ENCODE peak calls at places on chromosomes 4 and X, in five cellular contexts. W, G, U, H and T are unnamed samples. For H3K4me1 and H3K27me3, the result is how much of the 10 kb centered on the place peaks cover.

GRCh38 chrX:107747596-107748161 is 27.9 kb downstream of the TSC22D3 start:
- DNase-seq in W (peak), G (no peak), U (no peak), H (peak), T (peak)

GRCh38 chr4:17033256-17034245 is 135.1 kb upstream of the LDB2 start:
- DNase-seq in W (peak), G (no peak), U (no peak), H (no peak), T (no peak)

GRCh38 chr4:110970642-110971041 is 347.8 kb upstream of the PITX2 start:
- DNase-seq in W (no peak), G (peak), U (peak), H (no peak), T (no peak)

GRCh38 chrX:8289523-8289922 is 118.5 kb upstream of the VCX2 start:
- DNase-seq in W (no peak), G (no peak), U (no peak), H (no peak), T (no peak)

GRCh38 chr4:69738872-69739271 is 21.5 kb downstream of the SULT1B1 start:
- DNase-seq in W (no peak), G (no peak), U (no peak), H (no peak), T (no peak)

GRCh38 chr4:548976-549375 is 27.1 kb downstream of the TMEM271 start:
- DNase-seq in W (no peak), G (no peak), U (no peak), H (no peak), T (no peak)

GRCh38 chr4:118058955-118059354 is 24.7 kb downstream of the NDST3 start:
- DNase-seq in W (no peak), G (no peak), U (no peak), H (no peak), T (no peak)

GRCh38 chrX:68998716-68999115 is 166.5 kb downstream of the PJA1 start:
- DNase-seq in W (no peak), G (no peak), U (no peak), H (no peak), T (peak)

GRCh38 chr4:20652226-20652836 is 47.9 kb upstream of the PACRGL start:
- DNase-seq in W (no peak), G (no peak), U (no peak), H (no peak), T (no peak)

GRCh38 chr4:8732681-8733243 is 138.9 kb downstream of the HMX1 start:
- DNase-seq in W (no peak), G (no peak), U (peak), H (no peak), T (no peak)

GRCh38 chr4:39685990-39686389 is 11.9 kb upstream of the UBE2K start:
- DNase-seq in W (no peak), G (no peak), U (no peak), H (no peak), T (no peak)

GRCh38 chr4:56817840-56818491 is 3.5 kb downstream of the SPINK2 start:
- DNase-seq in W (no peak), G (peak), U (no peak), H (no peak), T (no peak)
- H3K4me1 ChIP-seq in W (under half), G (under half), U (under half), H (under half), T (under half)

GRCh38 chrX:102860235-102860634 is 76.8 kb upstream of the RAB40AL start:
- DNase-seq in W (no peak), G (no peak), U (no peak), H (no peak), T (no peak)
- H3K27me3 ChIP-seq in W (under half), G (under half), U (under half), H (under half), T (under half)

GRCh38 chrX:30887288-30887687 is 1.8 kb downstream of the TAB3 start:
- DNase-seq in W (no peak), G (no peak), U (no peak), H (no peak), T (no peak)
- H3K4me3 ChIP-seq in W (no peak), G (peak), U (no peak), H (no peak), T (no peak)

GRCh38 chr4:76187152-76187551 is 26.5 kb downstream of the SCARB2 start:
- DNase-seq in W (no peak), G (no peak), U (no peak), H (no peak), T (no peak)

GRCh38 chr4:76194325-76194724 is 19.3 kb downstream of the SCARB2 start:
- DNase-seq in W (no peak), G (no peak), U (no peak), H (no peak), T (no peak)

GRCh38 chr4:76188149-76188548 is 25.5 kb downstream of the SCARB2 start:
- DNase-seq in W (no peak), G (no peak), U (no peak), H (no peak), T (no peak)

GRCh38 chr4:76192221-76192620 is 21.4 kb downstream of the SCARB2 start:
- DNase-seq in W (no peak), G (no peak), U (no peak), H (no peak), T (no peak)

GRCh38 chr4:76188557-76188956 is 25.1 kb downstream of the SCARB2 start:
- DNase-seq in W (no peak), G (no peak), U (no peak), H (no peak), T (no peak)
- H3K4me1 ChIP-seq in W (under half), G (under half), U (under half), H (under half), T (under half)

GRCh38 chr4:26127001-26127400 is 193.8 kb upstream of the RBPJ start:
- DNase-seq in W (no peak), G (no peak), U (no peak), H (no peak), T (no peak)
- H3K27me3 ChIP-seq in W (under half), G (under half), U (under half), H (under half), T (under half)

DNA sequence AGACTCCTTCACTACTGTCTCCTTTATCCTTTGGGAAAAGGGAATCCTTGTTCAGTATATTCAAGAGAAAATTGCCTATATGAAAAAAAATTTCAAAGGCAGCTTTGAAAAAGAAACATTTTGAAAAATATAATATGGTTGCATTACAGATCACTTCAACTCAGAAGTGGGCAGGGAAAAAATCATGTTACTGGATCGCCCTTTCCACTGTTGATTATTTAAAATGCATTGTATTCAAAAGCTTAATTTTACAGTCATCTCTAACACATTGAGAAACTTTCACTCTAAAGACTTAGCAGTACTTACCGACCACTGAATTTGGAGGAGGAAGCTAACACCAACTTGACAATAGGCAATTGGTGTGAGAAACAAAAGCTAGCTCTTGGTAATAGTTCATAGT is 101.8 kb downstream of the CEP135 start:
- DNase-seq in W (no peak), G (peak), U (no peak), H (no peak), T (no peak)
- H3K4me3 ChIP-seq in W (no peak), G (no peak), U (no peak), H (no peak), T (no peak)

GRCh38 chr4:147780137-147780777 is 48.4 kb downstream of the ARHGAP10 start:
- DNase-seq in W (no peak), G (no peak), U (no peak), H (peak), T (no peak)
- H3K4me1 ChIP-seq in W (under half), G (under half), U (under half), H (half or more), T (under half)

DNA sequence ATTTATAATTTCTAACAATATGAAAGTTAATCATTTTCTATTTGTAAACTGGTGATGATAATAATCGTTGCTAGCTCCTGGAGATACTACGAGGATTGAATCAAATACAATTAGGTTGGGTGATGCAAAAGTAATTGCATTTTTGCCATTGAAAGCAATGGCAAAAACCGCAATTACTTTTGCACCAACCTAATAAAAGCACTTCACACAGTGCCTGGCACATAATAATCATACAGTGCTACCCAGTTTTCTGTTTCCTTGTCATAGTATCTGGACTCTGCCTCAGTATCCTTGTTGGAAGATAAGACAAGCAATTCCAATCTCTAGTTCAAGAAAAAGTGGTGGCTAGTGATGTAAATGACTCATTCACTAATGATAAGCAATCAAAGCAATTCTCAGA is 176.8 kb upstream of the TRPC5 start:
- DNase-seq in W (no peak), G (no peak), U (no peak), H (no peak), T (no peak)
- H3K27me3 ChIP-seq in W (under half), G (under half), U (under half), H (under half), T (under half)

GRCh38 chr4:152346979-152347378 is 188.9 kb downstream of the FBXW7 start:
- DNase-seq in W (no peak), G (no peak), U (no peak), H (no peak), T (no peak)

GRCh38 chr4:152352645-152353116 is 183.2 kb downstream of the FBXW7 start:
- DNase-seq in W (peak), G (peak), U (no peak), H (peak), T (peak)

GRCh38 chr4:152352215-152352614 is 183.7 kb downstream of the FBXW7 start:
- DNase-seq in W (no peak), G (no peak), U (no peak), H (no peak), T (no peak)

GRCh38 chr4:152351080-152351479 is 184.8 kb downstream of the FBXW7 start:
- DNase-seq in W (no peak), G (no peak), U (no peak), H (no peak), T (no peak)

GRCh38 chr4:152348670-152349069 is 187.2 kb downstream of the FBXW7 start:
- DNase-seq in W (no peak), G (peak), U (no peak), H (no peak), T (no peak)
- H3K4me3 ChIP-seq in W (no peak), G (no peak), U (no peak), H (no peak), T (no peak)